ENCODE peak calls at places on chromosomes 1 and 21, in nine cellular contexts. One of them, this sample, is unnamed.
A peak's percentile ranks its signal among the peaks of the same experiment; 100 is the strongest.

GRCh38 chr1:195328102-195328501 is 1280.1 kb downstream of the KCNT2 start:
- DNase-seq in stimulated activated CD4-positive, alpha-beta T cell treated with anti-CD3 and anti-CD28 coated beads, Interleukin-1b, Interleukin-23, amount 100 ng/mL, for 4 hours: no peak
- DNase-seq in activated CD4-positive, alpha-beta T cell treated with anti-CD3 and anti-CD28 coated beads for 24 hours: no peak
- DNase-seq in B cell: no peak
- DNase-seq in NCI-H2081: no peak
- DNase-seq in endothelial cell: no peak
- DNase-seq in pancreas: no peak
- DNase-seq in naive thymus-derived CD8-positive, alpha-beta T cell: no peak
- DNase-seq in GM13977: no peak
- DNase-seq in this sample: no peak

GRCh38 chr1:167463856-167464565 is 54.3 kb downstream of the CD247 start:
- DNase-seq in GM13977: no peak
- DNase-seq in activated CD4-positive, alpha-beta T cell treated with anti-CD3 and anti-CD28 coated beads for 24 hours: no peak
- DNase-seq in naive thymus-derived CD8-positive, alpha-beta T cell: no peak
- DNase-seq in stimulated activated CD4-positive, alpha-beta T cell treated with anti-CD3 and anti-CD28 coated beads, Interleukin-1b, Interleukin-23, amount 100 ng/mL, for 4 hours: no peak
- DNase-seq in NCI-H2081: no peak
- DNase-seq in endothelial cell: no peak
- DNase-seq in B cell: no peak
- DNase-seq in pancreas: no peak
- DNase-seq in this sample: no peak

GRCh38 chr1:92476071-92476607 is 10.6 kb downstream of the GFI1 start:
- DNase-seq in GM13977: peak; percentile 45
- DNase-seq in stimulated activated CD4-positive, alpha-beta T cell treated with anti-CD3 and anti-CD28 coated beads, Interleukin-1b, Interleukin-23, amount 100 ng/mL, for 4 hours: no peak
- DNase-seq in naive thymus-derived CD8-positive, alpha-beta T cell: peak; percentile 81
- DNase-seq in pancreas: no peak
- DNase-seq in NCI-H2081: no peak
- DNase-seq in B cell: no peak
- DNase-seq in endothelial cell: no peak
- DNase-seq in activated CD4-positive, alpha-beta T cell treated with anti-CD3 and anti-CD28 coated beads for 24 hours: no peak
- DNase-seq in this sample: no peak

GRCh38 chr1:27574871-27575831 is 28.8 kb downstream of the AHDC1 start:
- DNase-seq in naive thymus-derived CD8-positive, alpha-beta T cell: no peak
- DNase-seq in B cell: no peak
- DNase-seq in endothelial cell: peak; percentile 79
- DNase-seq in NCI-H2081: peak; percentile 65
- DNase-seq in pancreas: peak; percentile 92
- DNase-seq in activated CD4-positive, alpha-beta T cell treated with anti-CD3 and anti-CD28 coated beads for 24 hours: no peak
- DNase-seq in GM13977: no peak
- DNase-seq in stimulated activated CD4-positive, alpha-beta T cell treated with anti-CD3 and anti-CD28 coated beads, Interleukin-1b, Interleukin-23, amount 100 ng/mL, for 4 hours: no peak
- DNase-seq in this sample: no peak

GRCh38 chr1:59044535-59045121 is 252.3 kb upstream of the FGGY start:
- DNase-seq in NCI-H2081: no peak
- DNase-seq in stimulated activated CD4-positive, alpha-beta T cell treated with anti-CD3 and anti-CD28 coated beads, Interleukin-1b, Interleukin-23, amount 100 ng/mL, for 4 hours: no peak
- DNase-seq in GM13977: no peak
- DNase-seq in endothelial cell: no peak
- DNase-seq in activated CD4-positive, alpha-beta T cell treated with anti-CD3 and anti-CD28 coated beads for 24 hours: no peak
- DNase-seq in naive thymus-derived CD8-positive, alpha-beta T cell: no peak
- DNase-seq in B cell: no peak
- DNase-seq in pancreas: no peak
- DNase-seq in this sample: no peak

GRCh38 chr1:160114085-160114484 is 1.5 kb upstream of the ATP1A2 start:
- DNase-seq in activated CD4-positive, alpha-beta T cell treated with anti-CD3 and anti-CD28 coated beads for 24 hours: no peak
- DNase-seq in stimulated activated CD4-positive, alpha-beta T cell treated with anti-CD3 and anti-CD28 coated beads, Interleukin-1b, Interleukin-23, amount 100 ng/mL, for 4 hours: no peak
- DNase-seq in endothelial cell: no peak
- DNase-seq in pancreas: no peak
- DNase-seq in GM13977: no peak
- DNase-seq in NCI-H2081: no peak
- DNase-seq in B cell: no peak
- DNase-seq in naive thymus-derived CD8-positive, alpha-beta T cell: no peak
- DNase-seq in this sample: no peak

GRCh38 chr1:229117664-229118300 is 153.1 kb upstream of the RAB4A start:
- DNase-seq in stimulated activated CD4-positive, alpha-beta T cell treated with anti-CD3 and anti-CD28 coated beads, Interleukin-1b, Interleukin-23, amount 100 ng/mL, for 4 hours: no peak
- DNase-seq in NCI-H2081: peak; percentile 44
- DNase-seq in endothelial cell: no peak
- DNase-seq in naive thymus-derived CD8-positive, alpha-beta T cell: no peak
- DNase-seq in activated CD4-positive, alpha-beta T cell treated with anti-CD3 and anti-CD28 coated beads for 24 hours: no peak
- DNase-seq in pancreas: peak; percentile 98
- DNase-seq in B cell: no peak
- DNase-seq in GM13977: no peak
- DNase-seq in this sample: no peak

GRCh38 chr1:158146165-158146564 is 34.5 kb upstream of the CD1D start:
- DNase-seq in naive thymus-derived CD8-positive, alpha-beta T cell: no peak
- DNase-seq in NCI-H2081: no peak
- DNase-seq in stimulated activated CD4-positive, alpha-beta T cell treated with anti-CD3 and anti-CD28 coated beads, Interleukin-1b, Interleukin-23, amount 100 ng/mL, for 4 hours: no peak
- DNase-seq in B cell: no peak
- DNase-seq in GM13977: no peak
- DNase-seq in pancreas: no peak
- DNase-seq in endothelial cell: no peak
- DNase-seq in activated CD4-positive, alpha-beta T cell treated with anti-CD3 and anti-CD28 coated beads for 24 hours: no peak
- DNase-seq in this sample: no peak

GRCh38 chr21:43939443-43940328 is 72.4 kb upstream of the TRAPPC10 start:
- DNase-seq in naive thymus-derived CD8-positive, alpha-beta T cell: no peak
- DNase-seq in B cell: no peak
- DNase-seq in endothelial cell: no peak
- DNase-seq in activated CD4-positive, alpha-beta T cell treated with anti-CD3 and anti-CD28 coated beads for 24 hours: no peak
- DNase-seq in stimulated activated CD4-positive, alpha-beta T cell treated with anti-CD3 and anti-CD28 coated beads, Interleukin-1b, Interleukin-23, amount 100 ng/mL, for 4 hours: no peak
- DNase-seq in pancreas: no peak
- DNase-seq in NCI-H2081: no peak
- DNase-seq in GM13977: no peak
- DNase-seq in this sample: no peak

GRCh38 chr1:239368436-239369109 is 17.8 kb upstream of the CHRM3 start:
- DNase-seq in pancreas: peak; percentile 36
- DNase-seq in GM13977: no peak
- DNase-seq in endothelial cell: no peak
- DNase-seq in activated CD4-positive, alpha-beta T cell treated with anti-CD3 and anti-CD28 coated beads for 24 hours: no peak
- DNase-seq in B cell: no peak
- DNase-seq in stimulated activated CD4-positive, alpha-beta T cell treated with anti-CD3 and anti-CD28 coated beads, Interleukin-1b, Interleukin-23, amount 100 ng/mL, for 4 hours: no peak
- DNase-seq in NCI-H2081: peak; percentile 16
- DNase-seq in naive thymus-derived CD8-positive, alpha-beta T cell: no peak
- DNase-seq in this sample: no peak

GRCh38 chr1:10510520-10511493 is 36.1 kb downstream of the PEX14 start:
- DNase-seq in NCI-H2081: peak; percentile 35
- DNase-seq in B cell: no peak
- DNase-seq in GM13977: peak; percentile 89
- DNase-seq in stimulated activated CD4-positive, alpha-beta T cell treated with anti-CD3 and anti-CD28 coated beads, Interleukin-1b, Interleukin-23, amount 100 ng/mL, for 4 hours: peak; percentile 47
- DNase-seq in naive thymus-derived CD8-positive, alpha-beta T cell: peak; percentile 87
- DNase-seq in endothelial cell: no peak
- DNase-seq in activated CD4-positive, alpha-beta T cell treated with anti-CD3 and anti-CD28 coated beads for 24 hours: peak; percentile 69
- DNase-seq in pancreas: no peak
- DNase-seq in this sample: no peak

GRCh38 chr1:160993544-160993943 is 27.4 kb downstream of the F11R start:
- DNase-seq in NCI-H2081: peak; percentile 39
- DNase-seq in stimulated activated CD4-positive, alpha-beta T cell treated with anti-CD3 and anti-CD28 coated beads, Interleukin-1b, Interleukin-23, amount 100 ng/mL, for 4 hours: no peak
- DNase-seq in pancreas: no peak
- DNase-seq in B cell: no peak
- DNase-seq in endothelial cell: no peak
- DNase-seq in activated CD4-positive, alpha-beta T cell treated with anti-CD3 and anti-CD28 coated beads for 24 hours: no peak
- DNase-seq in naive thymus-derived CD8-positive, alpha-beta T cell: no peak
- DNase-seq in GM13977: no peak
- DNase-seq in this sample: peak; percentile 19

GRCh38 chr1:2382621-2383361 is 8.6 kb downstream of the MORN1 start:
- DNase-seq in stimulated activated CD4-positive, alpha-beta T cell treated with anti-CD3 and anti-CD28 coated beads, Interleukin-1b, Interleukin-23, amount 100 ng/mL, for 4 hours: no peak
- DNase-seq in pancreas: no peak
- DNase-seq in GM13977: peak; percentile 79
- DNase-seq in B cell: no peak
- DNase-seq in activated CD4-positive, alpha-beta T cell treated with anti-CD3 and anti-CD28 coated beads for 24 hours: peak; percentile 19
- DNase-seq in NCI-H2081: peak; percentile 17
- DNase-seq in naive thymus-derived CD8-positive, alpha-beta T cell: peak; percentile 69
- DNase-seq in endothelial cell: peak; percentile 72
- DNase-seq in this sample: no peak

GRCh38 chr1:67053785-67054759 is at the start of gene SLC35D1:
- DNase-seq in NCI-H2081: peak; percentile 86
- DNase-seq in activated CD4-positive, alpha-beta T cell treated with anti-CD3 and anti-CD28 coated beads for 24 hours: peak; percentile 66
- DNase-seq in naive thymus-derived CD8-positive, alpha-beta T cell: peak; percentile 87
- DNase-seq in pancreas: peak; percentile 66
- DNase-seq in endothelial cell: peak; percentile 80
- DNase-seq in stimulated activated CD4-positive, alpha-beta T cell treated with anti-CD3 and anti-CD28 coated beads, Interleukin-1b, Interleukin-23, amount 100 ng/mL, for 4 hours: peak; percentile 75
- DNase-seq in B cell: peak; percentile 88
- DNase-seq in GM13977: peak; percentile 94
- DNase-seq in this sample: peak; percentile 74

GRCh38 chr1:8051650-8052049 is 25.5 kb upstream of the ERRFI1 start:
- DNase-seq in NCI-H2081: no peak
- DNase-seq in GM13977: no peak
- DNase-seq in B cell: no peak
- DNase-seq in pancreas: no peak
- DNase-seq in endothelial cell: no peak
- DNase-seq in naive thymus-derived CD8-positive, alpha-beta T cell: no peak
- DNase-seq in stimulated activated CD4-positive, alpha-beta T cell treated with anti-CD3 and anti-CD28 coated beads, Interleukin-1b, Interleukin-23, amount 100 ng/mL, for 4 hours: no peak
- DNase-seq in activated CD4-positive, alpha-beta T cell treated with anti-CD3 and anti-CD28 coated beads for 24 hours: no peak
- DNase-seq in this sample: no peak

GRCh38 chr1:89527256-89527655 is 2.6 kb downstream of the LRRC8B start:
- DNase-seq in B cell: no peak
- DNase-seq in stimulated activated CD4-positive, alpha-beta T cell treated with anti-CD3 and anti-CD28 coated beads, Interleukin-1b, Interleukin-23, amount 100 ng/mL, for 4 hours: no peak
- DNase-seq in pancreas: no peak
- DNase-seq in activated CD4-positive, alpha-beta T cell treated with anti-CD3 and anti-CD28 coated beads for 24 hours: no peak
- DNase-seq in endothelial cell: no peak
- DNase-seq in GM13977: no peak
- DNase-seq in naive thymus-derived CD8-positive, alpha-beta T cell: no peak
- DNase-seq in NCI-H2081: no peak
- DNase-seq in this sample: no peak

GRCh38 chr1:101238041-101238515 is 1.3 kb downstream of the S1PR1 start:
- DNase-seq in pancreas: no peak
- DNase-seq in GM13977: peak; percentile 28
- DNase-seq in naive thymus-derived CD8-positive, alpha-beta T cell: peak; percentile 73
- DNase-seq in activated CD4-positive, alpha-beta T cell treated with anti-CD3 and anti-CD28 coated beads for 24 hours: peak; percentile 60
- DNase-seq in B cell: peak; percentile 75
- DNase-seq in endothelial cell: no peak
- DNase-seq in NCI-H2081: no peak
- DNase-seq in stimulated activated CD4-positive, alpha-beta T cell treated with anti-CD3 and anti-CD28 coated beads, Interleukin-1b, Interleukin-23, amount 100 ng/mL, for 4 hours: peak; percentile 53
- DNase-seq in this sample: no peak

GRCh38 chr1:82801151-82801550 is 1000.4 kb downstream of the ADGRL2 start:
- DNase-seq in stimulated activated CD4-positive, alpha-beta T cell treated with anti-CD3 and anti-CD28 coated beads, Interleukin-1b, Interleukin-23, amount 100 ng/mL, for 4 hours: no peak
- DNase-seq in pancreas: no peak
- DNase-seq in naive thymus-derived CD8-positive, alpha-beta T cell: no peak
- DNase-seq in GM13977: no peak
- DNase-seq in activated CD4-positive, alpha-beta T cell treated with anti-CD3 and anti-CD28 coated beads for 24 hours: no peak
- DNase-seq in B cell: no peak
- DNase-seq in NCI-H2081: no peak
- DNase-seq in endothelial cell: no peak
- DNase-seq in this sample: no peak

GRCh38 chr1:51558375-51558924 is 39.4 kb upstream of the EPS15 start:
- DNase-seq in activated CD4-positive, alpha-beta T cell treated with anti-CD3 and anti-CD28 coated beads for 24 hours: no peak
- DNase-seq in NCI-H2081: no peak
- DNase-seq in naive thymus-derived CD8-positive, alpha-beta T cell: no peak
- DNase-seq in endothelial cell: no peak
- DNase-seq in stimulated activated CD4-positive, alpha-beta T cell treated with anti-CD3 and anti-CD28 coated beads, Interleukin-1b, Interleukin-23, amount 100 ng/mL, for 4 hours: no peak
- DNase-seq in pancreas: no peak
- DNase-seq in GM13977: no peak
- DNase-seq in B cell: no peak
- DNase-seq in this sample: no peak

GRCh38 chr1:209584186-209584776 is 767 bp downstream of the CAMK1G start:
- DNase-seq in endothelial cell: no peak
- DNase-seq in pancreas: no peak
- DNase-seq in NCI-H2081: no peak
- DNase-seq in naive thymus-derived CD8-positive, alpha-beta T cell: no peak
- DNase-seq in activated CD4-positive, alpha-beta T cell treated with anti-CD3 and anti-CD28 coated beads for 24 hours: no peak
- DNase-seq in stimulated activated CD4-positive, alpha-beta T cell treated with anti-CD3 and anti-CD28 coated beads, Interleukin-1b, Interleukin-23, amount 100 ng/mL, for 4 hours: no peak
- DNase-seq in GM13977: no peak
- DNase-seq in B cell: no peak
- DNase-seq in this sample: no peak

GRCh38 chr1:43455205-43455889 is 1.6 kb upstream of the HYI start:
- DNase-seq in activated CD4-positive, alpha-beta T cell treated with anti-CD3 and anti-CD28 coated beads for 24 hours: no peak
- DNase-seq in B cell: no peak
- DNase-seq in pancreas: peak; percentile 47
- DNase-seq in naive thymus-derived CD8-positive, alpha-beta T cell: no peak
- DNase-seq in NCI-H2081: no peak
- DNase-seq in stimulated activated CD4-positive, alpha-beta T cell treated with anti-CD3 and anti-CD28 coated beads, Interleukin-1b, Interleukin-23, amount 100 ng/mL, for 4 hours: no peak
- DNase-seq in GM13977: no peak
- DNase-seq in endothelial cell: no peak
- DNase-seq in this sample: no peak

GRCh38 chr1:6825828-6826227 is 40.6 kb downstream of the CAMTA1 start:
- DNase-seq in activated CD4-positive, alpha-beta T cell treated with anti-CD3 and anti-CD28 coated beads for 24 hours: no peak
- DNase-seq in endothelial cell: no peak
- DNase-seq in NCI-H2081: no peak
- DNase-seq in pancreas: no peak
- DNase-seq in naive thymus-derived CD8-positive, alpha-beta T cell: no peak
- DNase-seq in stimulated activated CD4-positive, alpha-beta T cell treated with anti-CD3 and anti-CD28 coated beads, Interleukin-1b, Interleukin-23, amount 100 ng/mL, for 4 hours: no peak
- DNase-seq in B cell: no peak
- DNase-seq in GM13977: no peak
- DNase-seq in this sample: no peak

This sample was measured in NCI-H1694 treated with DMSO at 0.1 percent for 48 hours.